ENCODE peak calls at places on chromosome 17, in four cellular contexts. M, X, V and E are unnamed samples.

GRCh38 chr17:2077040-2077439 is 22.1 kb downstream of the HIC1 start:
- DNase-seq in M (no peak), X (no peak), V (no peak), E (no peak)

GRCh38 chr17:56009795-56010715 is 143.2 kb upstream of the ANKFN1 start:
- DNase-seq in M (no peak), X (peak), V (peak), E (peak)

GRCh38 chr17:53058031-53058430 is 764.7 kb upstream of the KIF2B start:
- DNase-seq in V (no peak), M (no peak), X (no peak), E (no peak)

GRCh38 chr17:77890771-77891170 is 67.7 kb upstream of the TNRC6C start:
- DNase-seq in M (no peak), V (no peak), X (no peak), E (no peak)

GRCh38 chr17:31269597-31269996 is 27.4 kb downstream of the OMG start:
- DNase-seq in V (peak), X (peak), M (peak), E (no peak)

GRCh38 chr17:67594115-67594878 is 123.4 kb upstream of the NOL11 start:
- DNase-seq in V (no peak), M (no peak), X (no peak), E (no peak)

GRCh38 chr17:43169561-43170139 is 1.4 kb upstream of the NBR1 start:
- DNase-seq in M (peak), V (peak), X (peak), E (peak)

GRCh38 chr17:43224146-43224705 is 4.2 kb downstream of the CCDC200 start:
- DNase-seq in X (peak), V (no peak), M (no peak), E (no peak)

GRCh38 chr17:42541041-42541833 is 5.2 kb downstream of the NAGLU start:
- DNase-seq in M (no peak), X (no peak), V (no peak), E (no peak)

GRCh38 chr17:2427215-2427614 is 26.4 kb upstream of the MNT start:
- DNase-seq in M (no peak), V (no peak), X (no peak), E (no peak)

GRCh38 chr17:44361292-44362055 is 2.2 kb downstream of the FAM171A2 start:
- DNase-seq in M (no peak), X (no peak), V (no peak), E (no peak)

GRCh38 chr17:31834448-31834847 is 24.6 kb downstream of the COPRS start:
- DNase-seq in X (no peak), M (no peak), V (no peak), E (no peak)

GRCh38 chr17:40615989-40616476 is 31.6 kb downstream of the SMARCE1 start:
- DNase-seq in M (no peak), V (no peak), X (no peak), E (no peak)

GRCh38 chr17:19987897-19988296 is 10.3 kb upstream of the AKAP10 start:
- DNase-seq in V (no peak), M (no peak), X (no peak), E (no peak)

GRCh38 chr17:60971515-60972369 is 294.1 kb downstream of the BCAS3 start:
- DNase-seq in V (peak), X (peak), M (peak), E (peak)

GRCh38 chr17:45129940-45130639 is 2.2 kb downstream of the PLCD3 start:
- DNase-seq in V (peak), M (peak), X (no peak), E (no peak)

GRCh38 chr17:82050152-82050760 is 1.4 kb downstream of the RFNG start:
- DNase-seq in V (no peak), M (no peak), X (no peak), E (no peak)

GRCh38 chr17:42249681-42250446 is 26.3 kb downstream of the STAT5B start:
- DNase-seq in X (no peak), M (no peak), V (no peak), E (no peak)

GRCh38 chr17:31531336-31532160 is 140.1 kb downstream of the RAB11FIP4 start:
- DNase-seq in V (no peak), M (no peak), X (no peak), E (no peak)

GRCh38 chr17:59892251-59892848 is 393 bp downstream of the TUBD1 start:
- DNase-seq in V (no peak), X (no peak), M (no peak), E (no peak)

GRCh38 chr17:9360610-9361571 is 214.7 kb downstream of the STX8 start:
- DNase-seq in M (peak), X (no peak), V (peak), E (no peak)

GRCh38 chr17:41418116-41418860 is 6.1 kb downstream of the KRT37 start:
- DNase-seq in M (no peak), V (no peak), X (no peak), E (no peak)

GRCh38 chr17:60652484-60653247 is 25.0 kb upstream of the BCAS3 start:
- DNase-seq in X (no peak), V (no peak), M (no peak), E (no peak)

GRCh38 chr17:83103200-83103937 is 24.0 kb downstream of the METRNL start:
- DNase-seq in M (no peak), X (peak), V (peak), E (no peak)

GRCh38 chr17:47275245-47275984 is 21.8 kb downstream of the ITGB3 start:
- DNase-seq in X (peak), M (peak), V (peak), E (peak)

GRCh38 chr17:19264277-19264676 is 27.1 kb downstream of the EPN2 start:
- DNase-seq in V (no peak), M (no peak), X (no peak), E (no peak)

GRCh38 chr17:59914274-59914854 is 21.4 kb downstream of the RPS6KB1 start:
- DNase-seq in V (peak), M (peak), X (no peak), E (peak)

GRCh38 chr17:55601874-55602364 is 90.7 kb upstream of the SMIM36 start:
- DNase-seq in M (peak), X (peak), V (peak), E (peak)

GRCh38 chr17:76737082-76737675 is at the start of gene SRSF2:
- DNase-seq in M (peak), V (peak), X (peak), E (peak)

GRCh38 chr17:76734080-76734840 is 2.9 kb downstream of the SRSF2 start:
- DNase-seq in M (peak), X (no peak), V (peak), E (no peak)

GRCh38 chr17:76735006-76735405 is 2.1 kb downstream of the SRSF2 start:
- DNase-seq in M (peak), V (peak), X (no peak), E (no peak)

GRCh38 chr17:76736349-76737081 is 616 bp downstream of the SRSF2 start:
- DNase-seq in X (peak), V (peak), M (peak), E (peak)

GRCh38 chr17:76735586-76736348 is 1.4 kb downstream of the SRSF2 start:
- DNase-seq in X (no peak), M (no peak), V (no peak), E (no peak)
- H3K23ac ChIP-seq in X (peak), M (no peak), V (peak), E (peak)

DNA sequence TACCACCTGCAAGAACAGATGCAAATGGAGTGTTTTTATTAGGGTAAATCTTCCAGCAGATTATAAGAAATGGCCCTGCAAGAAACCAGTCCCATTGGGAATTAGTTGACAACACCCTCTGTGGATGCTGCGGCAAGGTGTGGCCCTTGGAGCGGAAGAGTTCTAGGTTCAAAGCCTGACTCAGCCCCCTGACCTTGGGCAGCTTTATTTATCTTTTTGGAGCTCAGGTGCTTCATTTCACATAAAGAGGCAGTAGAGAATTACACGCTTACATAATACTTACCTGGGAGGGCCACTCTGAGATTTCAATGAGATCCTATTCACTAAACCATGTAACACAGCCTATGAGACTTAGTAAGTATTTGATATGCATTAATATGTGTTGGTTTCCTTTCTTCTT is 318.2 kb upstream of the SOX9 start:
- DNase-seq in M (no peak), V (no peak), X (no peak), E (no peak)
- H3K27ac ChIP-seq in M (no peak), V (no peak), X (no peak), E (no peak)

DNA sequence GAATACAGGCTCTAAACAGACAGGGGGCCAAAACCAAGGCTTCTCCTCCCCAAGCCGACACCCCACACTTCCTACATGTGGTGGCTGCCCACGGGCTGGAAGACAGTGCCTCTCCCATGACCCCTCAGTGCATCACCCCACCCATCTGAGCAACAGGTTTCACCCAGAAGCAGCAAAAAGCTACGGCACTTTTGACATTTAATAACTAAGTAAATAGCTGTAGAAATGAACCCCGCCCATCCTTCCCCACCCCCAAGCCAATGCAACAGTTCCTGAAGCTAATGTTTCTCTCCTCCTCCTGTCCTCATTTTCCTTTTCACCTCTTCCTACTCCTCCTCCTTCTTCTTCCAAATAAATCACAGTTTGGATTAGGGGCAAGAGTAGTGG is 9.9 kb upstream of the SOX9 start:
- DNase-seq in V (no peak), X (no peak), M (no peak), E (no peak)
- H3K23ac ChIP-seq in V (no peak), X (no peak), M (no peak), E (no peak)

GRCh38 chr17:7017827-7018200 is 5.0 kb upstream of the BCL6B start:
- DNase-seq in X (no peak), M (no peak), V (no peak), E (no peak)
- H3K27ac ChIP-seq in X (no peak), M (no peak), V (no peak), E (no peak)

DNA sequence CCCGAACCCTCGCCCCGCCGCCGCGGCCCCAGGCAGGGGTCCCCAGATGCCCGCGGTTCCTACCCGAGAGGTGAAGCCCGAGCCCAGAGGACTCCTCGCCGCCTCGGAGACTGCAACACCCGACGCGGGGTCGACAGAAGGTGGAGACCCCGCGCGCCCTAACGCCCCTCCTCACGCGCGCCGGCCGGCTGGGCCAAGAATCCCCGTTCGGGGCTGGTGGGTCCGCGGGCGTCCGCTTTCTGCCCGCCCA is 515 bp downstream of the SUMO2 start:
- DNase-seq in M (no peak), X (peak), V (no peak), E (no peak)
- H3K23ac ChIP-seq in M (peak), X (no peak), V (peak), E (peak)

DNA sequence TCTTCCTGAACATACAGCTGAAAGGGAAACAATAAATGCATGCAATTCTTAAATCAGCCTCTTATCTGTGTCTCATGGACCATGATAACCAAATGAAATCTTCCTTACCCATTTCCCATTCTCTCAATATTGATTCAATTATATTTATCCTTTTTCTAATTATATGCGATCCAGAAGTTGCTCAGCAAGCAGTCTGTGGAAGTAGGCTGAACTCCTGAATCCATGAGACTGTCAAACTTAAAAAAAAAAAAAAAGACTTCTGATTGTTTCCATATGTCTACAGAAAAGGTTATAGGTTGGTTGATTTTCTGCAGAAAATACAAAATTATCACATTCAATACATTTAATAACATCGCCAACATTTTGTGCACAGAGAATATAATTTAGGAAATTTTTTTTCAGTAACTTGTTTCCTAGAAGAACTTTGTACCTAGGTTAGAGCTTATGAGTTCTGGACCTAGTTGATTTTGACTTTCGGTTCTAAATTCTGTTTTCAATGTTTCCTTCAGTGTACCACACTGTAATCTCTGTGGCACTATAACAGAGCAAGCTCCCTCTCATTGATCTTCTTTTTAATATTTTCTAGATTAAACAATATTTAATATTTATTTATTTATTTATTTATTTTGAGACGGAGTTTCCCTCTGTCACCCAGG is 1.3 kb upstream of the ABCA9 start:
- DNase-seq in M (no peak), V (no peak), X (no peak), E (no peak)
- H3K27ac ChIP-seq in M (no peak), V (no peak), X (no peak), E (no peak)

GRCh38 chr17:62628845-62629555 is 1.5 kb downstream of the MRC2 start:
- DNase-seq in X (peak), M (peak), V (peak), E (no peak)

GRCh38 chr17:62629556-62630364 is 2.3 kb downstream of the MRC2 start:
- DNase-seq in V (no peak), M (no peak), X (no peak), E (no peak)

GRCh38 chr17:62626719-62627218 is 701 bp upstream of the MRC2 start:
- DNase-seq in M (peak), V (peak), X (peak), E (peak)

GRCh38 chr17:62627219-62627903 is at the start of gene MRC2:
- DNase-seq in M (peak), V (peak), X (peak), E (peak)

GRCh38 chr17:62627904-62628603 is 584 bp downstream of the MRC2 start:
- DNase-seq in X (peak), M (peak), V (peak), E (peak)
- H3K23ac ChIP-seq in X (no peak), M (no peak), V (peak), E (peak)

DNA sequence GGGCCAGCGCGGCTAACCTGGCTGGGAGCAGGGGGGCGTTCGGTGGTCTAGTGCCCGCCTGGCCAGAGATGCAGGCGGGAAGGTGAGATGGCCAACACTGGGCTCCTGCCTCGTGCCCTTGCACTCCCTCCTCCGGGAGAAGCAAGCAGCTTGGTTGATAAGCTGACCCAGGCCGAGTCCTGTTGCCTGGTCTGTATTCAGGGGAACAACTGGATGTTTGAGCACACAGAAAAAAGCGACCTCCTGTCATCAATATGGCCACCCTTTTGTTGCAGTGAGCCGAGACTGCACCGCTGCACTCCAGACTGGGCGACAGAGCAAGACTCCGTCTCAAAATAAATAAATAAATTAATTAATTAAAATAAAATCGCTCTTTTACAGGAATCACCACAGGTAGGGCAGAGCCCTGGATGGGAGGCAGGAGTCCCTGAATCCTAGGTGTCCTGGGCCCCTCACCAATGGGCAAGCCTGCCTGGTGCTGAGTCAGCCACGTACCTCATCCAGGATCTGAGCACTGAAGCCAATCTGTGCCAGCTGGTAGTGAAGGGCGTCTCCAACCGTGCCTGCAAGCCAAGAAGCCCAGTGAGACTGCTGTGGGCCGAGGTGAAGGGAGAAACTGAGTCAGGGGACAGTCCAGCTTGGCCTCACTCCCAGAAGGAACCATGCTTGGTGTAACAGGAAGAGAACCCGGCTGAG is 31.8 kb downstream of the HASPIN start:
- DNase-seq in M (no peak), X (no peak), V (no peak), E (no peak)
- H3K27ac ChIP-seq in M (no peak), X (peak), V (no peak), E (no peak)

GRCh38 chr17:28662527-28662829 is 473 bp downstream of the SUPT6H start:
- DNase-seq in M (no peak), V (no peak), X (no peak), E (no peak)
- H3K23ac ChIP-seq in M (no peak), V (peak), X (no peak), E (no peak)

GRCh38 chr17:1074886-1075665 is 78.1 kb downstream of the TIMM22 start:
- DNase-seq in X (no peak), V (no peak), M (no peak), E (no peak)
- H3K27ac ChIP-seq in X (no peak), V (no peak), M (no peak), E (no peak)